ENCODE peak calls at places on chromosomes 5 and 9, in ten cellular contexts. E is fibroblast of pulmonary artery, M is tibial nerve, L is WERI-Rb-1, A is mesendoderm, K is lung, I is cerebellum, Y is NCI-H460, H is mammary epithelial cell, B is lung microvascular endothelial cell. O is an unnamed sample.

GRCh38 chr9:123642291-123643278 is 286.6 kb downstream of the CRB2 start:
- DNase-seq in K (peak; percentile 83), I (peak; percentile 52), M (no peak), Y (no peak), A (no peak), H (no peak), L (peak; percentile 89), E (peak; percentile 53), B (no peak), O (no peak)

GRCh38 chr5:179797741-179798140 is 4.0 kb downstream of the LTC4S start:
- DNase-seq in E (no peak), A (no peak), L (no peak), M (no peak), B (no peak), Y (no peak), I (no peak), H (no peak), K (no peak), O (no peak)

GRCh38 chr9:77661696-77662095 is 13.6 kb upstream of the GNA14 start:
- DNase-seq in E (no peak), K (no peak), I (no peak), Y (no peak), M (no peak), H (no peak), B (no peak), A (no peak), L (no peak), O (no peak)

GRCh38 chr9:117622347-117622746 is 81.9 kb upstream of the TLR4 start:
- DNase-seq in A (peak; percentile 46), H (no peak), K (no peak), B (peak; percentile 38), Y (no peak), E (no peak), M (no peak), L (no peak), I (no peak), O (no peak)

GRCh38 chr5:130720355-130720754 is 444.7 kb downstream of the HINT1 start:
- DNase-seq in L (no peak), B (peak; percentile 35), Y (peak; percentile 85), M (no peak), H (peak; percentile 55), A (peak; percentile 73), E (peak; percentile 80), K (no peak), I (no peak), O (no peak)

GRCh38 chr5:31413030-31413812 is 118.7 kb downstream of the DROSHA start:
- DNase-seq in I (peak; percentile 14), L (no peak), K (no peak), M (no peak), E (no peak), B (no peak), Y (no peak), A (no peak), H (peak; percentile 38), O (no peak)

GRCh38 chr9:113511047-113511521 is 47.6 kb downstream of the RGS3 start:
- DNase-seq in E (no peak), B (peak; percentile 48), Y (no peak), L (no peak), A (no peak), K (no peak), I (peak; percentile 31), M (no peak), H (no peak), O (no peak)

GRCh38 chr5:33261305-33261704 is 179.5 kb upstream of the TARS1 start:
- DNase-seq in A (no peak), E (peak; percentile 70), H (peak; percentile 28), I (no peak), B (no peak), L (no peak), K (no peak), M (no peak), Y (no peak), O (no peak)

GRCh38 chr5:19608434-19608833 is 379.6 kb downstream of the CDH18 start:
- DNase-seq in I (no peak), E (peak; percentile 4), H (peak; percentile 6), A (peak; percentile 10), M (no peak), Y (peak; percentile 25), K (no peak), B (no peak), L (no peak), O (no peak)

GRCh38 chr5:170330568-170331054 is 33.0 kb upstream of the LCP2 start:
- DNase-seq in M (no peak), E (no peak), I (no peak), L (no peak), A (no peak), H (no peak), B (no peak), K (no peak), Y (no peak), O (no peak)

O was measured in mesenteric fat pad.